ENCODE peak calls at places on chromosomes 5 and 9, in eight cellular contexts. One of them, this sample, is unnamed.

GRCh38 chr5:98933446-98934072 is 4.8 kb upstream of the CHD1 start:
- DNase-seq in naive thymus-derived CD8-positive, alpha-beta T cell: peak
- DNase-seq in upper lobe of right lung: no peak
- DNase-seq in GM19239: peak
- DNase-seq in epithelial cell of esophagus: no peak
- DNase-seq in cardiac muscle cell: no peak
- DNase-seq in NCI-H774: no peak
- DNase-seq in RCC 7860: no peak
- DNase-seq in this sample: no peak

GRCh38 chr9:38380872-38381534 is 11.5 kb upstream of the ALDH1B1 start:
- DNase-seq in epithelial cell of esophagus: no peak
- DNase-seq in NCI-H774: peak
- DNase-seq in upper lobe of right lung: no peak
- DNase-seq in RCC 7860: no peak
- DNase-seq in cardiac muscle cell: peak
- DNase-seq in GM19239: no peak
- DNase-seq in naive thymus-derived CD8-positive, alpha-beta T cell: no peak
- DNase-seq in this sample: no peak

GRCh38 chr5:174340221-174340620 is 294.7 kb downstream of the NSG2 start:
- DNase-seq in GM19239: no peak
- DNase-seq in naive thymus-derived CD8-positive, alpha-beta T cell: no peak
- DNase-seq in epithelial cell of esophagus: no peak
- DNase-seq in cardiac muscle cell: no peak
- DNase-seq in upper lobe of right lung: no peak
- DNase-seq in NCI-H774: no peak
- DNase-seq in RCC 7860: no peak
- DNase-seq in this sample: no peak

GRCh38 chr9:33198163-33198562 is 31.0 kb upstream of the B4GALT1 start:
- DNase-seq in GM19239: no peak
- DNase-seq in epithelial cell of esophagus: no peak
- DNase-seq in NCI-H774: no peak
- DNase-seq in upper lobe of right lung: no peak
- DNase-seq in cardiac muscle cell: no peak
- DNase-seq in RCC 7860: no peak
- DNase-seq in naive thymus-derived CD8-positive, alpha-beta T cell: no peak
- DNase-seq in this sample: no peak

GRCh38 chr9:101311759-101312420 is 72.9 kb downstream of the BAAT start:
- DNase-seq in upper lobe of right lung: no peak
- DNase-seq in RCC 7860: peak
- DNase-seq in naive thymus-derived CD8-positive, alpha-beta T cell: peak
- DNase-seq in GM19239: peak
- DNase-seq in cardiac muscle cell: peak
- DNase-seq in epithelial cell of esophagus: peak
- DNase-seq in NCI-H774: peak
- DNase-seq in this sample: peak

GRCh38 chr5:66661149-66661548 is 65.0 kb downstream of the MAST4 start:
- DNase-seq in epithelial cell of esophagus: no peak
- DNase-seq in RCC 7860: no peak
- DNase-seq in cardiac muscle cell: no peak
- DNase-seq in upper lobe of right lung: no peak
- DNase-seq in naive thymus-derived CD8-positive, alpha-beta T cell: no peak
- DNase-seq in GM19239: no peak
- DNase-seq in NCI-H774: no peak
- DNase-seq in this sample: no peak

GRCh38 chr5:171288066-171288465 is 21.0 kb upstream of the TLX3 start:
- DNase-seq in naive thymus-derived CD8-positive, alpha-beta T cell: no peak
- DNase-seq in NCI-H774: no peak
- DNase-seq in RCC 7860: peak
- DNase-seq in upper lobe of right lung: no peak
- DNase-seq in GM19239: no peak
- DNase-seq in epithelial cell of esophagus: no peak
- DNase-seq in cardiac muscle cell: no peak
- DNase-seq in this sample: no peak

GRCh38 chr5:109748545-109748944 is 58.8 kb downstream of the MAN2A1 start:
- DNase-seq in naive thymus-derived CD8-positive, alpha-beta T cell: no peak
- DNase-seq in GM19239: no peak
- DNase-seq in NCI-H774: no peak
- DNase-seq in upper lobe of right lung: no peak
- DNase-seq in cardiac muscle cell: no peak
- DNase-seq in RCC 7860: no peak
- DNase-seq in epithelial cell of esophagus: peak
- DNase-seq in this sample: no peak

GRCh38 chr9:81824802-81825770 is 103.1 kb upstream of the SPATA31D4 start:
- DNase-seq in GM19239: no peak
- DNase-seq in epithelial cell of esophagus: peak
- DNase-seq in upper lobe of right lung: no peak
- DNase-seq in cardiac muscle cell: no peak
- DNase-seq in NCI-H774: no peak
- DNase-seq in RCC 7860: peak
- DNase-seq in naive thymus-derived CD8-positive, alpha-beta T cell: no peak
- DNase-seq in this sample: no peak

GRCh38 chr5:27818888-27819287 is 780.5 kb upstream of the CDH9 start:
- DNase-seq in epithelial cell of esophagus: no peak
- DNase-seq in naive thymus-derived CD8-positive, alpha-beta T cell: no peak
- DNase-seq in NCI-H774: no peak
- DNase-seq in upper lobe of right lung: no peak
- DNase-seq in GM19239: no peak
- DNase-seq in cardiac muscle cell: no peak
- DNase-seq in RCC 7860: no peak
- DNase-seq in this sample: no peak

GRCh38 chr5:79567926-79568549 is 44.2 kb upstream of the TENT2 start:
- DNase-seq in RCC 7860: no peak
- DNase-seq in cardiac muscle cell: no peak
- DNase-seq in GM19239: no peak
- DNase-seq in epithelial cell of esophagus: peak
- DNase-seq in upper lobe of right lung: no peak
- DNase-seq in naive thymus-derived CD8-positive, alpha-beta T cell: no peak
- DNase-seq in NCI-H774: no peak
- DNase-seq in this sample: no peak

GRCh38 chr5:72110401-72111013 is 3.2 kb downstream of the MAP1B start:
- DNase-seq in NCI-H774: no peak
- DNase-seq in epithelial cell of esophagus: peak
- DNase-seq in upper lobe of right lung: no peak
- DNase-seq in cardiac muscle cell: no peak
- DNase-seq in RCC 7860: no peak
- DNase-seq in naive thymus-derived CD8-positive, alpha-beta T cell: no peak
- DNase-seq in GM19239: no peak
- DNase-seq in this sample: no peak

GRCh38 chr9:34185778-34186551 is 7.1 kb downstream of the UBAP1 start:
- DNase-seq in epithelial cell of esophagus: peak
- DNase-seq in upper lobe of right lung: no peak
- DNase-seq in GM19239: peak
- DNase-seq in naive thymus-derived CD8-positive, alpha-beta T cell: no peak
- DNase-seq in NCI-H774: peak
- DNase-seq in cardiac muscle cell: no peak
- DNase-seq in RCC 7860: peak
- DNase-seq in this sample: peak

GRCh38 chr5:75885849-75886596 is 168.8 kb upstream of the POC5 start:
- DNase-seq in upper lobe of right lung: no peak
- DNase-seq in RCC 7860: no peak
- DNase-seq in naive thymus-derived CD8-positive, alpha-beta T cell: no peak
- DNase-seq in GM19239: no peak
- DNase-seq in cardiac muscle cell: no peak
- DNase-seq in NCI-H774: no peak
- DNase-seq in epithelial cell of esophagus: peak
- DNase-seq in this sample: peak

GRCh38 chr9:124222918-124223720 is 34.6 kb upstream of the NEK6 start:
- DNase-seq in naive thymus-derived CD8-positive, alpha-beta T cell: no peak
- DNase-seq in epithelial cell of esophagus: peak
- DNase-seq in RCC 7860: peak
- DNase-seq in cardiac muscle cell: no peak
- DNase-seq in GM19239: no peak
- DNase-seq in NCI-H774: peak
- DNase-seq in upper lobe of right lung: peak
- DNase-seq in this sample: peak